ENCODE peak calls at places on chromosomes 3 and 15, in five cellular contexts. F is CD4-positive, alpha-beta T cell; X is neural crest cell; H is fibroblast of pulmonary artery; G is AG04450. Q is an unnamed sample.

GRCh38 chr15:96767703-96768434 is 437.4 kb downstream of the NR2F2 start:
- DNase-seq in F (no peak), G (no peak), H (no peak), X (no peak), Q (no peak)

GRCh38 chr15:26134152-26134551 is 271.0 kb upstream of the ATP10A start:
- DNase-seq in F (no peak), H (no peak), X (no peak), G (no peak), Q (no peak)

GRCh38 chr3:10437272-10437994 is 68.0 kb downstream of the ATP2B2 start:
- DNase-seq in G (peak), F (peak), H (peak), X (no peak), Q (no peak)

GRCh38 chr15:39613271-39613670 is 32.4 kb downstream of the THBS1 start:
- DNase-seq in X (no peak), G (no peak), F (no peak), H (no peak), Q (no peak)

GRCh38 chr3:101638262-101638745 is 38.6 kb downstream of the ZBTB11 start:
- DNase-seq in F (no peak), X (no peak), G (no peak), H (no peak), Q (no peak)

GRCh38 chr3:119559441-119559963 is at the start of gene CD80:
- DNase-seq in X (peak), G (no peak), H (peak), F (peak), Q (peak)

GRCh38 chr3:87025636-87026035 is 34.7 kb upstream of the VGLL3 start:
- DNase-seq in G (no peak), H (no peak), F (no peak), X (no peak), Q (no peak)

GRCh38 chr3:58417075-58417474 is 16.6 kb downstream of the PDHB start:
- DNase-seq in G (no peak), X (no peak), F (no peak), H (no peak), Q (no peak)

GRCh38 chr3:104846270-104846669 is 520.4 kb upstream of the ALCAM start:
- DNase-seq in H (peak), X (no peak), F (no peak), G (peak), Q (no peak)

GRCh38 chr3:144045766-144046165 is 74.1 kb downstream of the DIPK2A start:
- DNase-seq in X (no peak), H (no peak), F (no peak), G (no peak), Q (no peak)

GRCh38 chr3:88150371-88150770 is 612 bp downstream of the C3orf38 start:
- DNase-seq in F (no peak), G (no peak), X (no peak), H (peak), Q (no peak)

GRCh38 chr3:173617490-173617889 is 219.9 kb downstream of the NLGN1 start:
- DNase-seq in F (no peak), X (no peak), H (no peak), G (no peak), Q (no peak)

GRCh38 chr15:91694829-91695205 is 158.7 kb upstream of the SLCO3A1 start:
- DNase-seq in H (peak), G (peak), X (no peak), F (no peak), Q (no peak)

GRCh38 chr3:73773228-73773627 is 148.5 kb upstream of the PDZRN3 start:
- DNase-seq in H (no peak), F (no peak), G (no peak), X (no peak), Q (no peak)

GRCh38 chr15:75650908-75651809 is 3.4 kb downstream of the SNX33 start:
- DNase-seq in H (peak), X (no peak), F (no peak), G (no peak), Q (no peak)

GRCh38 chr3:4825572-4826236 is 153.5 kb upstream of the BHLHE40 start:
- DNase-seq in G (no peak), H (no peak), X (no peak), F (peak), Q (no peak)

GRCh38 chr3:11455977-11456376 is 183.8 kb downstream of the ATG7 start:
- DNase-seq in H (peak), G (no peak), F (no peak), X (no peak), Q (no peak)

GRCh38 chr15:43469867-43470266 is 23.1 kb downstream of the TP53BP1 start:
- DNase-seq in G (no peak), H (peak), X (no peak), F (no peak), Q (no peak)

GRCh38 chr3:131972550-131972949 is 62.3 kb downstream of the CPNE4 start:
- DNase-seq in F (no peak), X (no peak), H (no peak), G (no peak), Q (no peak)

GRCh38 chr3:183210862-183211341 is 42.2 kb upstream of the B3GNT5 start:
- DNase-seq in X (no peak), F (no peak), H (no peak), G (no peak), Q (no peak)

GRCh38 chr3:152505926-152506325 is 237.2 kb downstream of the MBNL1 start:
- DNase-seq in F (no peak), G (no peak), H (no peak), X (no peak), Q (no peak)

GRCh38 chr15:72902245-72902928 is 118.8 kb upstream of the ADPGK start:
- DNase-seq in G (no peak), X (no peak), F (no peak), H (peak), Q (no peak)

GRCh38 chr15:75053748-75054125 is 30.3 kb downstream of the PPCDC start:
- DNase-seq in F (no peak), H (no peak), X (no peak), G (no peak), Q (no peak)

GRCh38 chr3:183291511-183292031 is 38.5 kb downstream of the B3GNT5 start:
- DNase-seq in F (no peak), G (no peak), X (no peak), H (peak), Q (no peak)

GRCh38 chr3:73361591-73361990 is 263.1 kb downstream of the PDZRN3 start:
- DNase-seq in G (no peak), X (no peak), H (no peak), F (no peak), Q (no peak)

GRCh38 chr3:111917300-111917699 is 58.2 kb downstream of the PHLDB2 start:
- DNase-seq in G (no peak), F (no peak), H (peak), X (no peak), Q (no peak)

GRCh38 chr3:70011582-70011981 is 12.0 kb downstream of the SAMMSON start:
- DNase-seq in H (peak), F (no peak), X (no peak), G (no peak), Q (no peak)

GRCh38 chr3:8482960-8483665 is 18.5 kb upstream of the LMCD1 start:
- DNase-seq in X (no peak), F (no peak), G (peak), H (peak), Q (no peak)

GRCh38 chr3:30368978-30369377 is 237.4 kb upstream of the TGFBR2 start:
- DNase-seq in H (peak), X (no peak), F (no peak), G (no peak), Q (no peak)

GRCh38 chr3:185236969-185237368 is 16.9 kb downstream of the EHHADH start:
- DNase-seq in G (no peak), H (no peak), X (no peak), F (no peak), Q (no peak)

GRCh38 chr15:100384108-100384410 is 42.3 kb upstream of the ADAMTS17 start:
- DNase-seq in X (no peak), F (no peak), H (no peak), G (no peak), Q (no peak)
- TF ChIP-seq CTCF in X (peak), F (no peak), H (no peak), G (no peak), Q (no peak)

DNA sequence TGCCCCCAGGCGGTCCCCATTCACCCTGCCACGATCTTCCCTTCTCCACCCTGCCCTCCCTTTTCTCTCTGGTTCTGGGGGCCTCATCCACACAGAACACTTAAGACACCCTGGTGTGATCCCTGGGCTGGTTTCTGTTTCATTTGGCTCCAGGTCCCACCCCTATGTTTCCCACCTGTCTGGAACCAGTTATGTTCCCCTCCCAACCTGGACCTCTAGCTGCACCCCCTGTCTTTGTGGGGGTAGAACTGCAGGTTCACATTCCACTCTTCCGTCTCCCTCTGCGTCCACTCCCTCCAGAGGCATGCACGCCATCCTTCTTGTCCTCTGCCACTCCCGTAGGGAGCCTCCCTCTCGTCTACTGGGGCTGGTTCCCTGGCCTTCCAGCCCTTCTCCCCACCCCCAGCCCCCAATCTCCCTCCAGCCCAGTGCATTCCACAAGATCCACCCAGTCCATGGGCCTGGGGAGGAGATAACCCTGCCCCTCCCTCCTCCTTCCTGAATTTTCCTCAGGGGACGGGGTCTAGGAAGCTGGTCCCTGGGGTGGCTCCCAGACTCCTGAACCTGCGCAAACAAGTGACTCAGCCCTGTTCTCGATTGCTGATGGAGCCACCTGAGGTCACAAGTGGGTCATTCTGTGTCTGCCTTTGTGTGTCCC is 73.8 kb downstream of the ABTB1 start:
- DNase-seq in X (no peak), H (no peak), F (no peak), G (no peak), Q (no peak)
- TF ChIP-seq CTCF in X (no peak), H (peak), F (no peak), G (peak), Q (no peak)

GRCh38 chr3:52827866-52828376 is 2.6 kb downstream of the ITIH4 start:
- DNase-seq in F (no peak), X (no peak), G (no peak), H (no peak), Q (no peak)
- TF ChIP-seq CTCF in F (no peak), X (no peak), G (no peak), H (no peak), Q (no peak)

DNA sequence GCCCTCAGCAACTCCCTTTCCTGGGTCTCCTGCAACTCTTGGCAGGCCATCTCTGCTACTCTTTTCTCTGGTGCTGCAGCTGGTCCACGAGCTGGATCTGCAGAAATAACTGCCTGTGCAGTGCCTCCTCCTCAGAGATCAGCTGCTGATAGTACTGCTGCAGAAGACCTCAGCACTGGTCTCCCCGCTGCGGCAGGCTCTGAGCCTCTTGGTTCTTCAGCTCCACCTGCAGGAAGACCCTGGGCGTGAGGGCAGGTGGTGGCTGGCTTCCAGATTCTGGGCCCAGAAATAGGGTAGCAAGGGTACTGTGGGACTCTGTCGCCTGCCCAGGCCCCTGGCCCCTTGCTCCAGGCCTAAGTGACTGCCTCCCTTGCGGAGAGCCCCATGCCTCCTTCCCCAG is 79.7 kb upstream of the C2CD4B start:
- DNase-seq in X (no peak), H (no peak), F (no peak), G (no peak), Q (no peak)
- TF ChIP-seq CTCF in X (no peak), H (no peak), F (no peak), G (no peak), Q (no peak)

DNA sequence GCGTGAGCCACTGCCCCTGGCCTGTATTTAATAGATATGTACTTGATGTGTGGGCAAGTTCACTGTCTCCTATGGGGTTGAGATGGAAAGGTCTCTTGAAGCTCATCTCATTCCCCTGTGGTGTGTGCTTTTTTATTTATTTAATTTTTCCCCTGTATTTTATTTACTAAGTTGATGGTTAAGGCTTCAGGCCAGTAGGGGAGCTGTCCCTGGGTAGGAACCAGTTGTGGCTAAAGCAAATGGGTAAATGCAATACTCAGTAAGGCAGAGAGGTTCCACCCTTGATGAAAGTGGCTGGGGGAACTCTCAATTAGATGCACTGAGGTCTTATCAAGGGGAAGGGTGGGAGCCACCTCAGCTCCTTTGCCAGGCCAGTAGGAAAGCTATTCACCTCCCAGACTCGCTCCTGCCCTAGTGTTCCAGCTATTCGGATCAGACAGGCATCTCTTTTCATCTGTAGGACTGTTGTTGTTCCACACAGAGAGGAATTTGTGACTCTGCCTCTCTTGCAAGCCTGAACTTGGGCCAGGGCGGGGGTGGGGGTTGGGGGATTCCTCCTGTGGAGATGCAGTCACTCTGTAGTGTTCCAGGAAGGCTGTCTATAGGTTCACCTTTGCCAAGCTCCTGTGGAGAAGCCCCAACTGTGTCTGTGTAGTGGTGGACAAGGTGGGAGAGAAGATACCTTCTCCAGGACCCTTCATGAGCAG is 26.1 kb downstream of the PCCB start:
- DNase-seq in F (no peak), H (no peak), G (no peak), X (no peak), Q (no peak)
- TF ChIP-seq CTCF in F (no peak), H (no peak), G (peak), X (no peak), Q (no peak)

GRCh38 chr15:68332266-68332665 is 54.7 kb downstream of the FEM1B start:
- DNase-seq in G (no peak), F (no peak), X (no peak), H (no peak), Q (no peak)

GRCh38 chr15:68335251-68335650 is 57.7 kb downstream of the FEM1B start:
- DNase-seq in G (no peak), F (no peak), X (no peak), H (no peak), Q (no peak)

GRCh38 chr15:68335655-68336054 is 58.1 kb downstream of the FEM1B start:
- DNase-seq in X (no peak), G (no peak), H (no peak), F (no peak), Q (no peak)

GRCh38 chr15:68333775-68334470 is 56.4 kb downstream of the FEM1B start:
- DNase-seq in F (no peak), G (no peak), H (peak), X (no peak), Q (no peak)

GRCh38 chr15:68334661-68335124 is 57.1 kb downstream of the FEM1B start:
- DNase-seq in F (no peak), X (no peak), G (no peak), H (peak), Q (no peak)
- TF ChIP-seq CTCF in F (no peak), X (no peak), G (no peak), H (no peak), Q (no peak)

GRCh38 chr3:194521514-194522260 is 34.9 kb upstream of the ATP13A3 start:
- DNase-seq in H (peak), G (no peak), F (no peak), X (no peak), Q (no peak)
- TF ChIP-seq CTCF in H (no peak), G (no peak), F (no peak), X (no peak), Q (no peak)

DNA sequence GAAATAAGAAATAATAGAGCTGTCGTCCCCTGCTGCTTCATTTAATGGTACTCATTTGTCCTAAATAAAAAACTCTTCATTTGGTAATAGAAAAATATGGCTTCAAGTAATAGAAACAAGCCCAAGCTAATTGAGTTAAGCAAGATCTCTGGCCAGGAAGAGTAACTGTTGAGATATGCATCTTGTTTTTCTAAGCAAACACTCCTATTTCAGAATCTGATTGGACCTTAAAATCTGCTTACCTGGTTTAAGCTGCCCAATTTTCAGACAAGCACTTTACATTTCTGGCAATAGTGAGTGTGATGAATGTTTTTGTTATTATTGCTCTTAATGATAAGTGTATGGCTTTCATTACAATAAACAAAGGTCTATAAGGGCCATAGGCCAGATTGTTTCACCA is 86.2 kb downstream of the CMSS1 start:
- DNase-seq in X (no peak), G (no peak), H (no peak), F (no peak), Q (no peak)
- TF ChIP-seq CTCF in X (no peak), G (no peak), H (no peak), F (no peak), Q (no peak)

DNA sequence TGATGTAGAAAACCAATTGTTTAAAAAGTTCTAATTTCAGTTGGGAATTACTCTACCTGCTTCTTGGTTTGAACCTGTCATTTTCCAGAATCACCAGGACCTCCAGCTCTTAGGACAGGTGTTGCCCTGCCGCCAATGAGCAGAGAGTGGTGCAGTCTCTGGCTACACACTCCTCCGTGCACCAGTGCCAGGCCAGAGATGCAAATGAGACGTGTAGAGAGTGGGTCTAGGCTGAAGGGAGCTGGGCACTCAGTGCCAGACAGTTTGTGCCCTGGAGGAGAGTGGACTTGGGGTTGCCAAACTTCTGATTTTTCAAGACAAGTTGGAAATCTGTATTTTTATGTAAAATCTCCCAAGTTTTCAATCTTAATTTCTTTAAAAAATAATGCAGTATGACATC is 566.2 kb downstream of the MAGI1 start:
- DNase-seq in G (no peak), F (no peak), H (no peak), X (no peak), Q (no peak)
- TF ChIP-seq CTCF in G (no peak), F (no peak), H (no peak), X (no peak), Q (no peak)

GRCh38 chr3:169564883-169565282 is 98.6 kb downstream of the MECOM start:
- DNase-seq in X (no peak), H (no peak), F (no peak), G (no peak), Q (no peak)
- TF ChIP-seq CTCF in X (peak), H (peak), F (no peak), G (no peak), Q (no peak)